ENCODE peak calls at places on chromosomes 5 and 9, in four cellular contexts. One of them, this sample, is unnamed.

GRCh38 chr9:84677080-84677479 is 7.6 kb downstream of the NTRK2 start:
- DNase-seq in SK-N-SH: no peak
- DNase-seq in HepG2: no peak
- DNase-seq in K562: no peak
- DNase-seq in this sample: no peak

GRCh38 chr5:106521701-106522100 is 1149.0 kb downstream of the EFNA5 start:
- DNase-seq in SK-N-SH: no peak
- DNase-seq in HepG2: no peak
- DNase-seq in K562: no peak
- DNase-seq in this sample: no peak

GRCh38 chr9:99488109-99489042 is 266.3 kb downstream of the SEC61B start:
- DNase-seq in SK-N-SH: peak; percentile 44
- DNase-seq in HepG2: no peak
- DNase-seq in K562: no peak
- DNase-seq in this sample: peak; percentile 21

GRCh38 chr9:14640294-14640693 is 52.9 kb downstream of the ZDHHC21 start:
- DNase-seq in SK-N-SH: no peak
- DNase-seq in HepG2: no peak
- DNase-seq in K562: no peak
- DNase-seq in this sample: no peak

GRCh38 chr5:103526164-103526915 is 36.2 kb downstream of the NUDT12 start:
- DNase-seq in SK-N-SH: no peak
- DNase-seq in HepG2: no peak
- DNase-seq in K562: no peak
- DNase-seq in this sample: no peak

GRCh38 chr5:3809455-3809854 is 213.8 kb downstream of the IRX1 start:
- DNase-seq in SK-N-SH: no peak
- DNase-seq in HepG2: no peak
- DNase-seq in K562: no peak
- DNase-seq in this sample: no peak

GRCh38 chr9:101957705-101958104 is 219.3 kb upstream of the GRIN3A start:
- DNase-seq in SK-N-SH: no peak
- DNase-seq in HepG2: no peak
- DNase-seq in K562: no peak
- DNase-seq in this sample: no peak

GRCh38 chr5:128920345-128921215 is 44.7 kb upstream of the SLC27A6 start:
- DNase-seq in SK-N-SH: no peak
- DNase-seq in HepG2: no peak
- DNase-seq in K562: no peak
- DNase-seq in this sample: no peak

GRCh38 chr9:38689678-38690077 is 30.3 kb downstream of the FAM240B start:
- DNase-seq in SK-N-SH: peak; percentile 78
- DNase-seq in HepG2: no peak
- DNase-seq in K562: no peak
- DNase-seq in this sample: peak; percentile 42

GRCh38 chr9:110248361-110248760 is 7.9 kb downstream of the TXN start:
- DNase-seq in SK-N-SH: no peak
- DNase-seq in HepG2: no peak
- DNase-seq in K562: no peak
- DNase-seq in this sample: no peak

GRCh38 chr9:103713631-103714030 is 380.5 kb upstream of the SMC2 start:
- DNase-seq in SK-N-SH: no peak
- DNase-seq in HepG2: no peak
- DNase-seq in K562: no peak
- DNase-seq in this sample: no peak

GRCh38 chr5:96768708-96769251 is 39.0 kb downstream of the ERAP1 start:
- DNase-seq in SK-N-SH: no peak
- DNase-seq in HepG2: no peak
- DNase-seq in K562: no peak
- DNase-seq in this sample: no peak

GRCh38 chr9:108444400-108445358 is 411.1 kb downstream of the ACTL7B start:
- DNase-seq in SK-N-SH: no peak
- DNase-seq in HepG2: peak; percentile 72
- DNase-seq in K562: no peak
- DNase-seq in this sample: no peak

GRCh38 chr9:33795819-33796218 is 458 bp downstream of the PRSS3 start:
- DNase-seq in SK-N-SH: no peak
- DNase-seq in HepG2: no peak
- DNase-seq in K562: no peak
- DNase-seq in this sample: no peak

GRCh38 chr5:111309384-111309783 is 85.2 kb downstream of the CAMK4 start:
- DNase-seq in SK-N-SH: no peak
- DNase-seq in HepG2: no peak
- DNase-seq in K562: no peak
- DNase-seq in this sample: no peak

GRCh38 chr5:44388504-44389409 is 463 bp downstream of the FGF10 start:
- DNase-seq in SK-N-SH: no peak
- DNase-seq in HepG2: no peak
- DNase-seq in K562: no peak
- DNase-seq in this sample: peak; percentile 28

GRCh38 chr5:4348418-4348817 is 752.8 kb downstream of the IRX1 start:
- DNase-seq in SK-N-SH: no peak
- DNase-seq in HepG2: no peak
- DNase-seq in K562: no peak
- DNase-seq in this sample: no peak

GRCh38 chr9:2066312-2067273 is 51.4 kb downstream of the SMARCA2 start:
- DNase-seq in SK-N-SH: no peak
- DNase-seq in HepG2: peak; percentile 52
- DNase-seq in K562: no peak
- DNase-seq in this sample: no peak

GRCh38 chr5:178524093-178524882 is 65.9 kb downstream of the COL23A1 start:
- DNase-seq in SK-N-SH: no peak
- DNase-seq in HepG2: no peak
- DNase-seq in K562: no peak
- DNase-seq in this sample: no peak

GRCh38 chr9:114484854-114485443 is 20.3 kb downstream of the WHRN start:
- DNase-seq in SK-N-SH: no peak
- DNase-seq in HepG2: no peak
- DNase-seq in K562: peak; percentile 67
- DNase-seq in this sample: no peak

GRCh38 chr9:114486205-114486963 is 18.9 kb downstream of the WHRN start:
- DNase-seq in SK-N-SH: no peak
- DNase-seq in HepG2: no peak
- DNase-seq in K562: no peak
- DNase-seq in this sample: no peak

GRCh38 chr9:114482602-114483001 is 22.7 kb downstream of the WHRN start:
- DNase-seq in SK-N-SH: no peak
- DNase-seq in HepG2: no peak
- DNase-seq in K562: no peak
- DNase-seq in this sample: no peak

GRCh38 chr9:114483499-114483898 is 21.8 kb downstream of the WHRN start:
- DNase-seq in SK-N-SH: no peak
- DNase-seq in HepG2: no peak
- DNase-seq in K562: no peak
- DNase-seq in this sample: no peak

DNA sequence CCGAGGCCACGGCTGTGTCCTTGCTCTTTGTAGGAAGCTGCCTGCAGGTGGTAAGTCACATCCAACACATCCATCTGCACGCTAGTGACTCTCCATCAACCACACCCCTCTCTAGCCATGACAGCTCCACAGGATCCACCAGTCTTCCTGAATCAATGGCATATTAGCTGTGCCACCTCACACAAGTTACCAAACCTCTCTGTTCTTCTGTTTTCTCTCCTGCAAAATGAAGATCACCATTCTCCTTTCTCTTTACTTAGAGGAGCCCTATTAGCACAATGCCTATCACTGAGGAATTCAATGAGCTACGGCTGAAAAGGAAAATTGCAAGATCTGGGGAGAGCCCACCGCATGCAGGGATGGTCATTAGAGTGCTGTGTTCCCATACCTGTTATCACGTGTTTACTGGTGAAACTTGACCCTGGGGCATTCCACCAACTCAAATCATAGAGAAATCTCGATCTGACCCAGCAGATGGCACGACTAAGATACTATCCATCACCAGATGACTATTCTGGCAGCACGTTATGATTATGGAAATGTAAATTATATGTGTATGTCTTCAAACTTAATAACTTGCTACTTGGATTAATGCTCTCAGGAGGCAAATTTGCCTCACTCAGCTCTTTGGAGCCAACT is 20.9 kb downstream of the WHRN start:
- DNase-seq in SK-N-SH: no peak
- DNase-seq in HepG2: no peak
- DNase-seq in K562: no peak
- DNase-seq in this sample: no peak
- TF ChIP-seq FOXJ3 in SK-N-SH: no peak
- TF ChIP-seq FOXJ3 in HepG2: no peak
- TF ChIP-seq FOXJ3 in K562: no peak
- TF ChIP-seq FOXJ3 in this sample: no peak

DNA sequence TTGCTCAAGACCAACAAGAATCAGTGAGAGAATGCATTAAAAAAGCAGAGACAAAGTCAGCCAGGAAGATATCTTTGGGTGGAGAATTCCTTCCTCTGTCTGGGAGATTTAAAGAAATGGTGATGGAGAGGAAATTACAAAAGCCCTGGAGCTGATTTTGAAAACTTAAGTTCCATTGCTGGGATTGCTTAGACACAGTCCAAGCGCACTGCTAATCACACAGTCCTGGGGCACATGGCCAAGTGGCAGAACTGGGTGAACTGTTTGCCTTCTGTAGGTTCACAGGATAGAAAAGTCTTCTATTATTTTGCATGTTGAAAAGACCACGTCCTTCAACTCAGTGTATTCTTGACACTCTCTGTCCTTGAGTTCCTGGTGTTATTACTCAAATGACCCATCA is 284.9 kb upstream of the FBXL7 start:
- DNase-seq in SK-N-SH: no peak
- DNase-seq in HepG2: no peak
- DNase-seq in K562: no peak
- DNase-seq in this sample: no peak
- TF ChIP-seq USF2 in SK-N-SH: no peak
- TF ChIP-seq USF2 in HepG2: no peak
- TF ChIP-seq USF2 in K562: no peak
- TF ChIP-seq USF2 in this sample: no peak

GRCh38 chr5:169423580-169424278 is 122.8 kb upstream of the SLIT3 start:
- DNase-seq in SK-N-SH: no peak
- DNase-seq in HepG2: no peak
- DNase-seq in K562: no peak
- DNase-seq in this sample: no peak

GRCh38 chr5:169424279-169424955 is 123.5 kb upstream of the SLIT3 start:
- DNase-seq in SK-N-SH: no peak
- DNase-seq in HepG2: no peak
- DNase-seq in K562: no peak
- DNase-seq in this sample: no peak

GRCh38 chr5:169424956-169425318 is 124.0 kb upstream of the SLIT3 start:
- DNase-seq in SK-N-SH: no peak
- DNase-seq in HepG2: no peak
- DNase-seq in K562: no peak
- DNase-seq in this sample: no peak

GRCh38 chr5:169429044-169429443 is 128.1 kb upstream of the SLIT3 start:
- DNase-seq in SK-N-SH: no peak
- DNase-seq in HepG2: no peak
- DNase-seq in K562: no peak
- DNase-seq in this sample: no peak

DNA sequence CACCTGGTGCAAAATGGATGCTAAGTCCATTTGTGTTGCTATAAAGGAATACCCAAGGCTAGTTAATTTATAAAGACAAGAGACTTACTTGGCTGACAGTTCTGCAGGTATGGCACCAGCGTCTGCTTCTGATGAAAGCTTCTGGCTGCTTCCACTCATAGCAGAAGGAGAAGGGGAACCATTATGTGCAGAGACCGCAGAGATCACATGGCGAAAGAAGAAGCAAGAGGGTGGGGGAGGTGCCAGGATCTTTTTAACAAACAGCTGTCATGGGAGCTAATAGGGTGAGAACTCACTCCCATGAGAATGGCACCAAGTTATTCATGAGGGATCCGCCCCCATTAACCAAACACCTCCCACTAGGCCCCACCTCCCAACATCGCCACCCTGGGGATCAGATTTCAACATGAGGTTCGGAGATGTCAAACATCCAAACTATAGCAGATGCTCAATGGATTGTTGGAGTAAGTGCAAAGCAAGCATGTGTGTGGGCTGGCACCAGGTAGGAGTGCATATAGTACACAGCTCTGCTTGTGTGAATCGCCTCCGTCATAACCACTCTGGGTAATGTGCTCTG is 125.8 kb upstream of the SLIT3 start:
- DNase-seq in SK-N-SH: no peak
- DNase-seq in HepG2: no peak
- DNase-seq in K562: no peak
- DNase-seq in this sample: peak; percentile 37
- TF ChIP-seq FOXJ3 in SK-N-SH: no peak
- TF ChIP-seq FOXJ3 in HepG2: no peak
- TF ChIP-seq FOXJ3 in K562: no peak
- TF ChIP-seq FOXJ3 in this sample: no peak

GRCh38 chr5:66960373-66961137 is 236.0 kb downstream of the CD180 start:
- DNase-seq in SK-N-SH: no peak
- DNase-seq in HepG2: peak; percentile 23
- DNase-seq in K562: no peak
- DNase-seq in this sample: no peak
- TF ChIP-seq USF2 in SK-N-SH: no peak
- TF ChIP-seq USF2 in HepG2: no peak
- TF ChIP-seq USF2 in K562: no peak
- TF ChIP-seq USF2 in this sample: no peak

GRCh38 chr9:19918630-19919029 is 129.8 kb upstream of the SLC24A2 start:
- DNase-seq in SK-N-SH: no peak
- DNase-seq in HepG2: no peak
- DNase-seq in K562: no peak
- DNase-seq in this sample: no peak
- TF ChIP-seq FOXJ3 in SK-N-SH: no peak
- TF ChIP-seq FOXJ3 in HepG2: no peak
- TF ChIP-seq FOXJ3 in K562: no peak
- TF ChIP-seq FOXJ3 in this sample: no peak

GRCh38 chr5:31121224-31121623 is 72.3 kb upstream of the CDH6 start:
- DNase-seq in SK-N-SH: no peak
- DNase-seq in HepG2: no peak
- DNase-seq in K562: no peak
- DNase-seq in this sample: no peak

GRCh38 chr5:31124906-31125305 is 68.6 kb upstream of the CDH6 start:
- DNase-seq in SK-N-SH: no peak
- DNase-seq in HepG2: no peak
- DNase-seq in K562: no peak
- DNase-seq in this sample: no peak

GRCh38 chr5:31124026-31124425 is 69.5 kb upstream of the CDH6 start:
- DNase-seq in SK-N-SH: no peak
- DNase-seq in HepG2: no peak
- DNase-seq in K562: no peak
- DNase-seq in this sample: no peak

GRCh38 chr5:31120642-31120948 is 72.9 kb upstream of the CDH6 start:
- DNase-seq in SK-N-SH: no peak
- DNase-seq in HepG2: no peak
- DNase-seq in K562: no peak
- DNase-seq in this sample: no peak

GRCh38 chr5:31122998-31123950 is 70.2 kb upstream of the CDH6 start:
- DNase-seq in SK-N-SH: no peak
- DNase-seq in HepG2: no peak
- DNase-seq in K562: no peak
- DNase-seq in this sample: no peak
- TF ChIP-seq USF2 in SK-N-SH: no peak
- TF ChIP-seq USF2 in HepG2: no peak
- TF ChIP-seq USF2 in K562: no peak
- TF ChIP-seq USF2 in this sample: no peak

This sample was measured in WTC11.